ENCODE peak calls at places on chromosome 20, in nine cellular contexts. H is GM23248, M is PC-3, C is GM23338, A is HepG2, B is A673, W is SK-N-MC, X is mammary epithelial cell, U is astrocyte. L is an unnamed sample.
A peak's percentile ranks its signal among the peaks of the same experiment; 100 is the strongest.

GRCh38 chr20:56513807-56514150 is 10.8 kb upstream of the FAM209A start:
- DNase-seq in H (no peak), C (no peak), M (no peak), X (no peak), W (no peak), U (no peak), B (no peak), A (no peak), L (no peak)

GRCh38 chr20:13995841-13996240 is 525 bp downstream of the MACROD2 start:
- DNase-seq in C (peak; percentile 65), H (peak; percentile 54), B (peak; percentile 14), A (no peak), W (no peak), U (no peak), M (peak; percentile 61), X (peak; percentile 41), L (no peak)

GRCh38 chr20:44188752-44189151 is 1.8 kb upstream of the JPH2 start:
- DNase-seq in X (no peak), C (no peak), M (peak; percentile 31), U (no peak), A (no peak), B (no peak), H (no peak), W (no peak), L (no peak)

GRCh38 chr20:37907677-37908397 is 4.9 kb downstream of the VSTM2L start:
- DNase-seq in B (peak; percentile 83), H (peak; percentile 86), A (no peak), W (no peak), C (peak; percentile 55), U (peak; percentile 89), M (peak; percentile 93), X (peak; percentile 46), L (no peak)

GRCh38 chr20:37389844-37390275 is 43.9 kb downstream of the SRC start:
- DNase-seq in X (no peak), W (no peak), A (no peak), C (no peak), B (no peak), H (no peak), U (no peak), M (no peak), L (no peak)

GRCh38 chr20:19973920-19974620 is 43.1 kb upstream of the NAA20 start:
- DNase-seq in H (peak; percentile 82), B (peak; percentile 31), X (peak; percentile 79), U (peak; percentile 74), C (no peak), A (no peak), M (peak; percentile 77), W (peak; percentile 80), L (peak; percentile 88)

GRCh38 chr20:43849496-43850197 is 65.0 kb upstream of the TOX2 start:
- DNase-seq in W (no peak), B (no peak), C (no peak), H (peak; percentile 52), A (no peak), X (peak; percentile 35), U (peak; percentile 50), M (peak; percentile 76), L (peak; percentile 91)

GRCh38 chr20:23022849-23023248 is 12.3 kb upstream of the SSTR4 start:
- DNase-seq in M (no peak), U (peak; percentile 42), X (no peak), A (no peak), C (no peak), H (no peak), B (no peak), W (no peak), L (peak; percentile 25)

GRCh38 chr20:36644032-36644712 is 1.8 kb downstream of the SLA2 start:
- DNase-seq in X (no peak), H (no peak), B (no peak), M (no peak), A (no peak), W (no peak), C (no peak), U (no peak), L (no peak)

GRCh38 chr20:50645253-50646068 is 45.9 kb downstream of the RIPOR3 start:
- DNase-seq in H (peak; percentile 95), C (peak; percentile 95), M (peak; percentile 99), B (peak; percentile 54), X (peak; percentile 95), U (peak; percentile 93), W (no peak), A (peak; percentile 100), L (peak; percentile 99)

GRCh38 chr20:9392892-9393857 is 121.2 kb upstream of the LAMP5 start:
- DNase-seq in X (peak; percentile 40), A (peak; percentile 31), U (peak; percentile 51), W (peak; percentile 50), H (peak; percentile 83), C (peak; percentile 91), B (peak; percentile 81), M (peak; percentile 82), L (peak; percentile 81)

GRCh38 chr20:50992733-50993457 is 30.0 kb downstream of the KCNG1 start:
- DNase-seq in X (peak; percentile 79), U (peak; percentile 61), M (peak; percentile 98), W (peak; percentile 65), C (peak; percentile 95), B (peak; percentile 96), A (peak; percentile 89), H (peak; percentile 74), L (peak; percentile 75)

GRCh38 chr20:50217207-50217949 is 26.7 kb downstream of the CEBPB start:
- DNase-seq in B (no peak), A (no peak), C (no peak), X (no peak), U (no peak), M (no peak), H (no peak), W (no peak), L (no peak)

GRCh38 chr20:20366551-20366895 is 1.4 kb upstream of the INSM1 start:
- DNase-seq in B (no peak), A (no peak), X (no peak), W (no peak), M (no peak), H (no peak), U (no peak), C (peak; percentile 4), L (no peak)

GRCh38 chr20:44651507-44652373 is at the start of gene ADA:
- DNase-seq in B (peak; percentile 65), W (no peak), U (peak; percentile 15), M (peak; percentile 65), A (peak; percentile 47), C (peak; percentile 71), H (peak; percentile 79), X (peak; percentile 63), L (no peak)

GRCh38 chr20:9927224-9927623 is 88.3 kb upstream of the PAK5 start:
- DNase-seq in X (peak; percentile 84), U (no peak), M (peak; percentile 77), B (no peak), W (no peak), A (no peak), H (peak; percentile 16), C (no peak), L (no peak)

GRCh38 chr20:50789968-50790650 is 4.8 kb upstream of the BCAS4 start:
- DNase-seq in B (peak; percentile 42), A (no peak), M (peak; percentile 22), W (no peak), X (no peak), U (no peak), C (no peak), H (no peak), L (no peak)

GRCh38 chr20:36121981-36122930 is 32.3 kb upstream of the EPB41L1 start:
- DNase-seq in U (no peak), H (no peak), M (peak; percentile 96), X (peak; percentile 81), W (no peak), C (peak; percentile 28), A (no peak), B (no peak), L (no peak)

GRCh38 chr20:52303281-52303950 is 111.8 kb upstream of the ZFP64 start:
- DNase-seq in M (no peak), W (no peak), X (no peak), A (no peak), C (no peak), U (no peak), B (no peak), H (no peak), L (no peak)

GRCh38 chr20:59733326-59733725 is 129.0 kb downstream of the PHACTR3 start:
- DNase-seq in B (no peak), X (no peak), A (no peak), W (no peak), U (no peak), H (no peak), C (no peak), M (no peak), L (no peak)

GRCh38 chr20:2688041-2688591 is 4.5 kb upstream of the EBF4 start:
- DNase-seq in U (no peak), H (peak; percentile 59), A (no peak), W (peak; percentile 12), B (peak; percentile 79), M (peak; percentile 37), X (no peak), C (peak; percentile 87), L (peak; percentile 51)
- TF ChIP-seq EZH2 in U (no peak), H (no peak), A (no peak), W (no peak), B (no peak), M (no peak), X (no peak), C (no peak), L (no peak)

GRCh38 chr20:63253438-63254236 is 626 bp downstream of the NKAIN4 start:
- DNase-seq in M (no peak), H (peak; percentile 36), C (peak; percentile 84), B (no peak), A (no peak), U (no peak), X (no peak), W (no peak), L (no peak)
- TF ChIP-seq EZH2 in M (no peak), H (peak; percentile 84), C (peak; percentile 45), B (peak; percentile 90), A (peak; percentile 45), U (peak; percentile 52), X (peak; percentile 84), W (peak; percentile 51), L (peak; percentile 52)

GRCh38 chr20:35006009-35006408 is 50.3 kb downstream of the MYH7B start:
- DNase-seq in C (no peak), A (no peak), M (no peak), U (no peak), H (no peak), W (no peak), B (no peak), X (no peak), L (no peak)
- TF ChIP-seq EZH2 in C (no peak), A (no peak), M (no peak), U (no peak), H (no peak), W (no peak), B (no peak), X (no peak), L (no peak)

DNA sequence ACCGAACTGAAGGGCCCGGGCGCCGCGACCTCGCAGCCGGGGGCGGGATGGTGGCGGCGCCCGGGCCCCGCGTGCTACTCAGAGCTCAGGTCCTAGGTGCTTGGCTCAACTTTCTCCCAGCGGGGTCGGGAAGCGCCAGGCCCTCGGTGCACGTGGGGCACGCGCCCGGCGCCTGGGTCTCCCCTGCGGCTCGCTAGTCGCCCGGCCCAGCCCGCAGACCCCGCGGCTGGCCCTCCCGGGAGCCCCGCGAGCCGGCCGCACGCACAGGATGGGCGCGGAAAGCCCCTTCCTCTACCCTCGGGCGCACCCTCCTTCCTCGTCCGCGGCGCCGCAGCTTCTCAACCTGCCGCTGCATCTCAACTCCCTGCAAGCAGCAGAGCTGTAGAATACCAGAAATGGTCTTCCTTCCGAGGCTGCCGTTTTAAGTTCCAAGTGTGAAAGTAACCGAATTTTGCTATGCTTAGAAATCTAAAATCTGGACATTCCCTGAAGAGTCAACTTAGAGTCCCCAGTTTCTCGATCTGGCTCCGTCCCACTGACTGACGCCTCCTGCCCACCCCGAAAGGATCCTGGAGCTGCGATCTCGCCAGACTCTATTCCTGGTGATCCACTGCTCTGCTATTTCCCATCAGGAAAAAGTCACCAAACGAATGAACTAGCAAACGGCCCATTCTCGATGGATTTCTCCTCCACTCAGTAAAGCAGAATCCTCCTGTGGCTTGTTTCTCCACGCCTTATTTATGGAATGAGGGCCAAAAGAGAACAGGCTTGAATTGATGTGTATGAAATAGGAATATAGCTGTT is 5.6 kb downstream of the NKX2-4 start:
- DNase-seq in X (no peak), B (no peak), W (no peak), C (peak; percentile 68), U (no peak), M (no peak), A (no peak), H (no peak), L (no peak)
- TF ChIP-seq EZH2 in X (no peak), B (no peak), W (no peak), C (peak; percentile 82), U (peak; percentile 65), M (no peak), A (no peak), H (no peak), L (no peak)

L was measured in fibroblast of lung.